ENCODE peak calls at places on chromosomes 13 and 19, in seven cellular contexts. B is mesendoderm, X is GM23248, W is SK-N-SH, R is mesenchymal stem cell, D is neural progenitor cell, T is HCT116. P is an unnamed sample.
A peak's percentile ranks its signal among the peaks of the same experiment; 100 is the strongest.

GRCh38 chr13:50731400-50731799 is 112.1 kb downstream of the DLEU7 start:
- DNase-seq in T (no peak), R (peak; percentile 75), D (no peak), W (no peak), B (no peak), X (peak; percentile 82), P (peak; percentile 91)

GRCh38 chr19:3617463-3617862 is 9.1 kb downstream of the CACTIN start:
- DNase-seq in D (peak; percentile 20), W (no peak), B (peak; percentile 26), X (no peak), R (no peak), T (no peak), P (no peak)

GRCh38 chr13:91381371-91381770 is 17.1 kb upstream of the GPC5 start:
- DNase-seq in B (no peak), W (peak; percentile 14), T (no peak), D (peak; percentile 28), X (peak; percentile 18), R (peak; percentile 43), P (no peak)

GRCh38 chr19:21202865-21203494 is 61.1 kb downstream of the ZNF431 start:
- DNase-seq in T (peak; percentile 32), R (peak; percentile 2), B (peak; percentile 83), X (peak; percentile 63), D (peak; percentile 65), W (peak; percentile 49), P (peak; percentile 38)

GRCh38 chr13:113598481-113598880 is 13.9 kb downstream of the TFDP1 start:
- DNase-seq in W (no peak), X (no peak), B (no peak), D (no peak), T (no peak), R (no peak), P (no peak)

GRCh38 chr13:66469745-66470144 is 760.4 kb downstream of the PCDH9 start:
- DNase-seq in T (no peak), R (no peak), B (peak; percentile 5), X (no peak), D (no peak), W (peak; percentile 6), P (no peak)

GRCh38 chr19:33397536-33398360 is 24.2 kb downstream of the CEBPG start:
- DNase-seq in R (no peak), T (no peak), W (peak; percentile 68), D (peak; percentile 66), X (no peak), B (no peak), P (no peak)

GRCh38 chr19:6210721-6211600 is 68.8 kb downstream of the MLLT1 start:
- DNase-seq in R (no peak), B (no peak), D (no peak), W (no peak), T (no peak), X (no peak), P (no peak)

GRCh38 chr19:15672580-15673175 is at the start of gene CYP4F12:
- DNase-seq in D (no peak), T (peak; percentile 49), X (peak; percentile 10), B (no peak), W (no peak), R (no peak), P (peak; percentile 33)

GRCh38 chr13:107447591-107447990 is 767.7 kb downstream of the LIG4 start:
- DNase-seq in D (no peak), X (no peak), T (no peak), W (no peak), R (no peak), B (no peak), P (no peak)

GRCh38 chr13:27775943-27776342 is 16.3 kb upstream of the GSX1 start:
- DNase-seq in W (no peak), X (no peak), T (no peak), R (no peak), D (peak; percentile 66), B (no peak), P (peak; percentile 40)

GRCh38 chr19:55620410-55620809 is 4.0 kb downstream of the ZNF784 start:
- DNase-seq in D (no peak), R (no peak), W (no peak), B (no peak), T (no peak), X (no peak), P (no peak)

GRCh38 chr13:110047511-110047910 is 259.4 kb downstream of the COL4A1 start:
- DNase-seq in X (no peak), B (no peak), D (no peak), W (peak; percentile 42), T (no peak), R (peak; percentile 81), P (no peak)

GRCh38 chr13:30862707-30863106 is 43.4 kb upstream of the MEDAG start:
- DNase-seq in B (peak; percentile 42), W (no peak), D (peak; percentile 18), R (no peak), T (no peak), X (no peak), P (no peak)

GRCh38 chr13:31213681-31214289 is 14.0 kb downstream of the B3GLCT start:
- DNase-seq in X (peak; percentile 59), B (peak; percentile 47), R (no peak), W (no peak), T (no peak), D (no peak), P (no peak)

GRCh38 chr13:20633802-20634201 is 66.8 kb downstream of the IFT88 start:
- DNase-seq in B (peak; percentile 26), D (no peak), X (no peak), R (no peak), T (no peak), W (no peak), P (peak; percentile 59)

GRCh38 chr13:40504641-40505040 is 161.8 kb downstream of the FOXO1 start:
- DNase-seq in D (no peak), B (no peak), R (no peak), X (no peak), W (no peak), T (no peak), P (no peak)

GRCh38 chr13:25170554-25171107 is 1.5 kb downstream of the AMER2 start:
- DNase-seq in W (peak; percentile 50), R (no peak), T (no peak), X (peak; percentile 9), D (peak; percentile 67), B (peak; percentile 46), P (no peak)

GRCh38 chr13:20495087-20496023 is 30.3 kb downstream of the CRYL1 start:
- DNase-seq in T (peak; percentile 50), D (peak; percentile 69), X (peak; percentile 69), R (peak; percentile 70), B (peak; percentile 60), W (peak; percentile 74), P (peak; percentile 56)

GRCh38 chr13:76993021-76993420 is 1.1 kb downstream of the CLN5 start:
- DNase-seq in D (no peak), T (no peak), X (peak; percentile 86), B (no peak), R (peak; percentile 56), W (no peak), P (peak; percentile 55)

GRCh38 chr19:19459707-19460251 is 54.3 kb downstream of the GATAD2A start:
- DNase-seq in W (no peak), T (no peak), D (no peak), R (peak; percentile 89), X (peak; percentile 89), B (no peak), P (no peak)

GRCh38 chr13:98746968-98747367 is 5.5 kb downstream of the SLC15A1 start:
- DNase-seq in B (no peak), X (peak; percentile 75), T (no peak), R (peak; percentile 37), W (no peak), D (no peak), P (peak; percentile 37)

GRCh38 chr19:29376855-29377354 is 148.9 kb upstream of the VSTM2B start:
- DNase-seq in B (no peak), D (no peak), X (no peak), R (no peak), W (no peak), T (no peak), P (no peak)

GRCh38 chr19:2615782-2616181 is 86.7 kb downstream of the GNG7 start:
- DNase-seq in W (no peak), D (no peak), X (no peak), T (no peak), B (no peak), R (no peak), P (no peak)
- H3K4me2 ChIP-seq in W (no peak overlapping the region), D (no peak overlapping the region), X (no peak overlapping the region), T (no peak overlapping the region), B (no peak overlapping the region), R (no peak overlapping the region), P (no peak overlapping the region)

DNA sequence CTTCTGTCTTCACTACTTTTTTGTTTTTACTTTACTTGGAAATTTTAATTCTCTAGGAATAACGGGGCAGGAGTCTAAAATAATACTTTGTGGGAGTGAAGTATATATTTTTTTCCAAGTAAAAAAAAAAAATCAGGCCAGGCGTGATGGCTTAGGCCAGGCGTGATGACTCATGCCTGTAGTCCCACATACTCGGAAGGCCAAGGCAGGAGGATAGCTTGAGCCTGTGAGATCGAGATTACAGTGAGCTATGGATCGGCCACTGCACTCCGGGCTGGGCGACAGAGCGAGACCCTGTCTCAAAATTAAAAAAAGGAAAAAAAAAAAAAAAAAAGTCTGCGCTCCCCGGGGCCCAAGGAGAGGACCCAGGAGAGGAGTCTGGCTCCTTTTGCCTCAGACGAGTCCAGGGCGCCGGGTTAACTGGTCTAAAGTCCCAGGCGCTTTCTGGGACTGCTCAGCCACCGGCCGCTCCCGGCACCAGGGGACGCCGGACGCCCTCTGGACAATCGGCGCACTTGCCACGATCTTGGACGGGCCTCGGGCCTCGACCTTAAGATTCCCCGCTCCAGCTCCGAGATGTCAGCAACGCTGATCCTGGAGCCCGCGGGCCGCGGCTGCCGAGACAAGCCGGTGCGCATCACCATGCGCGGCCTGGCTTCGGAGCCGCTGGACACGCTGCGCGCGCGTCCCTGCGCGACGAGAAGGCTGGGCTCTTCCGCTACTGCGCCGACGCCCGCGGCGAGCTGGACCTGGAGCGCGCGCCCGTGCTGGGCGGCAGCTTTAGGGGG is 2.7 kb upstream of the ZFP82 start:
- DNase-seq in T (no peak), B (peak; percentile 63), W (peak; percentile 71), D (peak; percentile 15), X (peak; percentile 70), R (peak; percentile 28), P (peak; percentile 8)
- H3K9ac ChIP-seq in T (no peak overlapping the region), B (peak overlapping the region; percentile 36), W (no peak overlapping the region), D (no peak overlapping the region), X (peak overlapping the region; percentile 28), R (peak overlapping the region; percentile 79), P (no peak overlapping the region)

GRCh38 chr19:621819-622218 is 11.5 kb downstream of the POLRMT start:
- DNase-seq in W (no peak), D (no peak), X (no peak), T (no peak), R (no peak), B (no peak), P (no peak)
- H3K36me3 ChIP-seq in W (no peaks in the 10 kb centered on the region), D (no peaks in the 10 kb centered on the region), X (no peaks in the 10 kb centered on the region), T (peaks cover 49% of the 10 kb centered on the region), R (peaks cover 37% of the 10 kb centered on the region), B (peaks cover 5% of the 10 kb centered on the region), P (peaks cover 7% of the 10 kb centered on the region)

GRCh38 chr13:38176664-38177063 is 173.0 kb upstream of the UFM1 start:
- DNase-seq in T (no peak), D (no peak), X (no peak), W (no peak), B (no peak), R (no peak), P (no peak)

GRCh38 chr13:38180100-38180499 is 169.6 kb upstream of the UFM1 start:
- DNase-seq in B (no peak), W (no peak), D (no peak), T (no peak), X (peak; percentile 69), R (no peak), P (peak; percentile 76)

DNA sequence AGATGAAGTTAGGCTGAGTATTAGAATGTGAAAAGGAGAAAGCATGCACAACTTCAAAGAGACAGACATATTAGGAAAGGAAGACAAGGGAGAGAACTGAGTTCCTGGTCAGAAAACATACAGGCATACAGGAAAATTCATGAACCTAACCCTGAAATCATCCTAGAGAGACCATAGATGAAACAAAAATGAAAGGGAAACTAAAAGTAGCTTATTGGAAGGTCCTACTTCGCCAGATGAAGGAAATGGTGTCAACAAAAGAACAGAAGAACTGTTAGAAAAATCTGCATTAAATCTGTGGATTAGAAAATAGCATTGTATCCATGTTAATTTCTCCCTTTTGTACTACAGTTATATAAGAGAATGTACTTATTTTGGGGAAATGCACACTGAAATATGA is 169.0 kb upstream of the UFM1 start:
- DNase-seq in R (peak; percentile 20), X (peak; percentile 19), D (no peak), W (no peak), B (no peak), T (no peak), P (no peak)
- H3K4me2 ChIP-seq in R (no peak overlapping the region), X (peak overlapping the region; percentile 71), D (no peak overlapping the region), W (peak overlapping the region; percentile 38), B (no peak overlapping the region), T (no peak overlapping the region), P (peak overlapping the region; percentile 89)

P was measured in mammary epithelial cell.